ENCODE peak calls at places on chromosomes 7 and 10, in seven cellular contexts. One of them, this sample, is unnamed.

GRCh38 chr7:126801738-126802137 is 451.0 kb downstream of the GRM8 start:
- DNase-seq in spleen: no peak
- DNase-seq in BJ: no peak
- DNase-seq in astrocyte: no peak
- DNase-seq in GM23248: no peak
- DNase-seq in body of pancreas: no peak
- DNase-seq in CD4-positive, alpha-beta T cell: no peak
- DNase-seq in this sample: no peak

GRCh38 chr7:136874393-136875032 is 6.1 kb downstream of the CHRM2 start:
- DNase-seq in body of pancreas: no peak
- DNase-seq in astrocyte: peak; percentile 25
- DNase-seq in spleen: no peak
- DNase-seq in CD4-positive, alpha-beta T cell: no peak
- DNase-seq in BJ: no peak
- DNase-seq in GM23248: peak; percentile 42
- DNase-seq in this sample: no peak

GRCh38 chr10:71978476-71978875 is 14.3 kb downstream of the CHST3 start:
- DNase-seq in GM23248: no peak
- DNase-seq in spleen: peak; percentile 30
- DNase-seq in BJ: no peak
- DNase-seq in body of pancreas: peak; percentile 27
- DNase-seq in astrocyte: no peak
- DNase-seq in CD4-positive, alpha-beta T cell: no peak
- DNase-seq in this sample: no peak

GRCh38 chr10:15188629-15189028 is 20.1 kb upstream of the NMT2 start:
- DNase-seq in astrocyte: no peak
- DNase-seq in GM23248: no peak
- DNase-seq in spleen: no peak
- DNase-seq in BJ: no peak
- DNase-seq in CD4-positive, alpha-beta T cell: no peak
- DNase-seq in body of pancreas: no peak
- DNase-seq in this sample: no peak

GRCh38 chr10:5466451-5466996 is 32.8 kb downstream of the CALML5 start:
- DNase-seq in CD4-positive, alpha-beta T cell: no peak
- DNase-seq in spleen: no peak
- DNase-seq in astrocyte: peak; percentile 84
- DNase-seq in GM23248: peak; percentile 61
- DNase-seq in BJ: peak; percentile 65
- DNase-seq in body of pancreas: peak; percentile 93
- DNase-seq in this sample: no peak

GRCh38 chr10:47354162-47354561 is 6.0 kb downstream of the RBP3 start:
- DNase-seq in GM23248: peak; percentile 15
- DNase-seq in spleen: no peak
- DNase-seq in body of pancreas: no peak
- DNase-seq in BJ: no peak
- DNase-seq in astrocyte: no peak
- DNase-seq in CD4-positive, alpha-beta T cell: no peak
- DNase-seq in this sample: no peak

GRCh38 chr7:143048827-143049226 is 3.3 kb upstream of the OR6V1 start:
- DNase-seq in GM23248: peak; percentile 33
- DNase-seq in astrocyte: no peak
- DNase-seq in BJ: no peak
- DNase-seq in body of pancreas: no peak
- DNase-seq in CD4-positive, alpha-beta T cell: no peak
- DNase-seq in spleen: no peak
- DNase-seq in this sample: no peak

GRCh38 chr7:127588697-127589482 is 679 bp downstream of the ARF5 start:
- DNase-seq in GM23248: peak; percentile 66
- DNase-seq in BJ: no peak
- DNase-seq in body of pancreas: peak; percentile 87
- DNase-seq in spleen: no peak
- DNase-seq in astrocyte: peak; percentile 20
- DNase-seq in CD4-positive, alpha-beta T cell: peak; percentile 13
- DNase-seq in this sample: peak; percentile 39

GRCh38 chr7:102451371-102452054 is 13.2 kb downstream of the ALKBH4 start:
- DNase-seq in CD4-positive, alpha-beta T cell: no peak
- DNase-seq in BJ: no peak
- DNase-seq in spleen: no peak
- DNase-seq in body of pancreas: no peak
- DNase-seq in astrocyte: no peak
- DNase-seq in GM23248: peak; percentile 33
- DNase-seq in this sample: no peak

GRCh38 chr7:120827719-120828118 is 30.2 kb downstream of the TSPAN12 start:
- DNase-seq in CD4-positive, alpha-beta T cell: no peak
- DNase-seq in GM23248: no peak
- DNase-seq in astrocyte: no peak
- DNase-seq in body of pancreas: no peak
- DNase-seq in spleen: no peak
- DNase-seq in BJ: no peak
- DNase-seq in this sample: no peak

GRCh38 chr10:114174462-114175190 is 623 bp upstream of the CCDC186 start:
- DNase-seq in body of pancreas: peak; percentile 73
- DNase-seq in spleen: peak; percentile 88
- DNase-seq in GM23248: peak; percentile 75
- DNase-seq in CD4-positive, alpha-beta T cell: no peak
- DNase-seq in astrocyte: peak; percentile 9
- DNase-seq in BJ: no peak
- DNase-seq in this sample: peak; percentile 67

DNA sequence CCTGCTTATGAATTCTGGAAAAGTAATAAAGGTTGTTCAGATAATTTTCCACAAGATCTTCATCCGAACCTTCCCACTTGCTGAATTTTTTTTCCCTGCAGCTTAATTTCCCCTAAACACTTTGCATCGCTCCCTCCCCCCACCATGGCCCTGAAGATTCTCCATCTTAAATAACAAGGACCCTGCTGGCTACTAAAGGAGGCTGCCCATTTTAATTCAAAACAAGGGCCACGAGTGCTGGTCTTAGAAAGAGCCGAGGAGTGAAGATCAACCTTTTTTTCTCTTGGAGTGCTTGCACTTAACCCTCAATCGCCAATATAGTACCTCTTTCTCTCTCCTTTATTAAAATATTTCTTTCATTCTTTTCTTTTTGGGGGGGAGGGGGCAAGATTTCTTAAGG is 9.2 kb upstream of the SP8 start:
- DNase-seq in body of pancreas: no peak
- DNase-seq in BJ: no peak
- DNase-seq in GM23248: no peak
- DNase-seq in spleen: no peak
- DNase-seq in astrocyte: no peak
- DNase-seq in CD4-positive, alpha-beta T cell: no peak
- DNase-seq in this sample: no peak
- H3K27me3 ChIP-seq in body of pancreas: no peaks in the 10 kb centered on the region
- H3K27me3 ChIP-seq in BJ: peaks cover 43% of the 10 kb centered on the region
- H3K27me3 ChIP-seq in GM23248: peaks cover 91% of the 10 kb centered on the region
- H3K27me3 ChIP-seq in spleen: peaks cover 84% of the 10 kb centered on the region
- H3K27me3 ChIP-seq in astrocyte: peaks cover 76% of the 10 kb centered on the region
- H3K27me3 ChIP-seq in CD4-positive, alpha-beta T cell: peaks cover 96% of the 10 kb centered on the region
- H3K27me3 ChIP-seq in this sample: peaks cover 8% of the 10 kb centered on the region

GRCh38 chr10:133231946-133232574 is 2.0 kb downstream of the UTF1 start:
- DNase-seq in spleen: no peak
- DNase-seq in GM23248: no peak
- DNase-seq in BJ: no peak
- DNase-seq in body of pancreas: no peak
- DNase-seq in CD4-positive, alpha-beta T cell: no peak
- DNase-seq in astrocyte: no peak
- DNase-seq in this sample: no peak

GRCh38 chr10:133230023-133230319 is at the start of gene UTF1:
- DNase-seq in astrocyte: no peak
- DNase-seq in spleen: no peak
- DNase-seq in GM23248: no peak
- DNase-seq in CD4-positive, alpha-beta T cell: no peak
- DNase-seq in body of pancreas: no peak
- DNase-seq in BJ: no peak
- DNase-seq in this sample: no peak

GRCh38 chr10:133229265-133230022 is 573 bp upstream of the UTF1 start:
- DNase-seq in BJ: no peak
- DNase-seq in spleen: no peak
- DNase-seq in CD4-positive, alpha-beta T cell: no peak
- DNase-seq in GM23248: peak; percentile 19
- DNase-seq in astrocyte: no peak
- DNase-seq in body of pancreas: no peak
- DNase-seq in this sample: no peak

GRCh38 chr10:133230387-133231195 is 574 bp downstream of the UTF1 start:
- DNase-seq in spleen: peak; percentile 89
- DNase-seq in GM23248: no peak
- DNase-seq in body of pancreas: peak; percentile 20
- DNase-seq in BJ: no peak
- DNase-seq in CD4-positive, alpha-beta T cell: no peak
- DNase-seq in astrocyte: no peak
- DNase-seq in this sample: no peak

DNA sequence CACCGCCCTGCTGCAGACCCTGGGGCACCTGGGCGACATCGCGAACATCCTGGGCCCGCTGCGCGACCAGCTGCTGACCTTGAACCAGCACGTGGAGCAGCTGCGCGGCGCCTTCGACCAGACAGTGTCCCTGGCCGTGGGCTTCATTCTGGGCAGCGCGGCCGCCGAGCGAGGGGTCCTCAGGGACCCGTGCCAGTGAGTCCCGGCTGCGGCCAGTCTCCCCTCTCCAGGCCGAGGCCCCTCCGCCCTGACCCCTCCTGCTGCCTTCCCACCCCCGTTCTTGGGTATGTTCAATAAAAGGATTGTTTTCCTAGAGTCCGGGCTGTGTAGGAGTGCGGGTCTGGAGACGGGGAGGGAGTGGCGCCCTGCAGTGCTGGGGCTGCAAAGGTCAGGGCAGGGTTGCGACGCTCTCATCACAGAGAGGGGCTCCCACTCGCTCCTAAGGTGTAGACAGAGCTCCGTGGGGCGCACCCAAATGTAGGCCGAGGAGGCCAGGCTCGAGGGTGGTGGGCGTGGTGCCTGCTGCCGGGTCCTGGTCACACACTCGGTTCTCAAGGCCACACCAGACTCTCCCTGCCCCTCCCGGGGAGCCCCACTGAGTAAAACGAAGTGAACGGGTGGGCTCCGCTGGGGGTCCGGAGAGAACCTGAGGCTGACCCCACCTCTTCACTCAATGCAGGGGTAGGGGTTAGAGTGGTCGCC is 1.4 kb downstream of the UTF1 start:
- DNase-seq in BJ: no peak
- DNase-seq in spleen: no peak
- DNase-seq in CD4-positive, alpha-beta T cell: no peak
- DNase-seq in body of pancreas: no peak
- DNase-seq in GM23248: no peak
- DNase-seq in astrocyte: no peak
- DNase-seq in this sample: no peak
- H3K27me3 ChIP-seq in BJ: peaks cover 28% of the 10 kb centered on the region
- H3K27me3 ChIP-seq in spleen: peaks cover 69% of the 10 kb centered on the region
- H3K27me3 ChIP-seq in CD4-positive, alpha-beta T cell: peaks cover 42% of the 10 kb centered on the region
- H3K27me3 ChIP-seq in body of pancreas: no peaks in the 10 kb centered on the region
- H3K27me3 ChIP-seq in GM23248: peaks cover 62% of the 10 kb centered on the region
- H3K27me3 ChIP-seq in astrocyte: peaks cover 48% of the 10 kb centered on the region
- H3K27me3 ChIP-seq in this sample: peaks cover 6% of the 10 kb centered on the region

GRCh38 chr10:64873088-64873487 is 1351.9 kb downstream of the REEP3 start:
- DNase-seq in body of pancreas: no peak
- DNase-seq in CD4-positive, alpha-beta T cell: no peak
- DNase-seq in spleen: no peak
- DNase-seq in BJ: no peak
- DNase-seq in astrocyte: no peak
- DNase-seq in GM23248: no peak
- DNase-seq in this sample: no peak

GRCh38 chr10:64863836-64864235 is 1342.6 kb downstream of the REEP3 start:
- DNase-seq in CD4-positive, alpha-beta T cell: no peak
- DNase-seq in spleen: no peak
- DNase-seq in astrocyte: no peak
- DNase-seq in body of pancreas: no peak
- DNase-seq in GM23248: no peak
- DNase-seq in BJ: no peak
- DNase-seq in this sample: no peak

DNA sequence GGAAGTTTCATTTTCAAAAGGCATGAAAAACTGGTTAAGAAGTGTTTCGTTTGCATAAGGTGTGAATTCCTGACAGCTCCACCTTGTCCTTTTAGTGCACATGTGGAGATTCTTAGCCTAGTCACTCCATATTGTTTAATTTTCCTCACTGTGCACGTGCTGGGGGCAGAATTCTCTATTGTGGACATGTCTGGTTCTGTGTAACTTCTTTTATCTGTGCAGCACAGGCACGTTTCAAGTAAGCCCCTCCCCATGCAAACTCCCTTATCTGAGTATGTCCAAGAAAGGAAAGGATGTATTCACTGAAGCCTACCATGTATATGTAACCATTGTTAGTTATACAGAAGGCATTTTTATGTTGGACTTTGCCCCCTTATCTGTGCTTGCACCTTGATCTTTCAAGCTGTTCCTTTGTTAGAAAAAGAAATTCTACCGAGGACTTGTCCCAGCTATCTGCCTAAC is 1346.3 kb downstream of the REEP3 start:
- DNase-seq in BJ: no peak
- DNase-seq in body of pancreas: no peak
- DNase-seq in astrocyte: no peak
- DNase-seq in CD4-positive, alpha-beta T cell: no peak
- DNase-seq in GM23248: no peak
- DNase-seq in spleen: no peak
- DNase-seq in this sample: no peak
- H3K27me3 ChIP-seq in BJ: no peaks in the 10 kb centered on the region
- H3K27me3 ChIP-seq in body of pancreas: no peaks in the 10 kb centered on the region
- H3K27me3 ChIP-seq in astrocyte: no peaks in the 10 kb centered on the region
- H3K27me3 ChIP-seq in CD4-positive, alpha-beta T cell: no peaks in the 10 kb centered on the region
- H3K27me3 ChIP-seq in GM23248: no peaks in the 10 kb centered on the region
- H3K27me3 ChIP-seq in spleen: no peaks in the 10 kb centered on the region
- H3K27me3 ChIP-seq in this sample: no peaks in the 10 kb centered on the region

GRCh38 chr10:117509573-117509972 is 33.0 kb upstream of the EMX2 start:
- DNase-seq in spleen: no peak
- DNase-seq in CD4-positive, alpha-beta T cell: no peak
- DNase-seq in GM23248: no peak
- DNase-seq in body of pancreas: no peak
- DNase-seq in BJ: no peak
- DNase-seq in astrocyte: no peak
- DNase-seq in this sample: no peak

GRCh38 chr10:117514971-117515370 is 27.6 kb upstream of the EMX2 start:
- DNase-seq in body of pancreas: no peak
- DNase-seq in spleen: no peak
- DNase-seq in CD4-positive, alpha-beta T cell: no peak
- DNase-seq in BJ: no peak
- DNase-seq in GM23248: no peak
- DNase-seq in astrocyte: no peak
- DNase-seq in this sample: no peak

DNA sequence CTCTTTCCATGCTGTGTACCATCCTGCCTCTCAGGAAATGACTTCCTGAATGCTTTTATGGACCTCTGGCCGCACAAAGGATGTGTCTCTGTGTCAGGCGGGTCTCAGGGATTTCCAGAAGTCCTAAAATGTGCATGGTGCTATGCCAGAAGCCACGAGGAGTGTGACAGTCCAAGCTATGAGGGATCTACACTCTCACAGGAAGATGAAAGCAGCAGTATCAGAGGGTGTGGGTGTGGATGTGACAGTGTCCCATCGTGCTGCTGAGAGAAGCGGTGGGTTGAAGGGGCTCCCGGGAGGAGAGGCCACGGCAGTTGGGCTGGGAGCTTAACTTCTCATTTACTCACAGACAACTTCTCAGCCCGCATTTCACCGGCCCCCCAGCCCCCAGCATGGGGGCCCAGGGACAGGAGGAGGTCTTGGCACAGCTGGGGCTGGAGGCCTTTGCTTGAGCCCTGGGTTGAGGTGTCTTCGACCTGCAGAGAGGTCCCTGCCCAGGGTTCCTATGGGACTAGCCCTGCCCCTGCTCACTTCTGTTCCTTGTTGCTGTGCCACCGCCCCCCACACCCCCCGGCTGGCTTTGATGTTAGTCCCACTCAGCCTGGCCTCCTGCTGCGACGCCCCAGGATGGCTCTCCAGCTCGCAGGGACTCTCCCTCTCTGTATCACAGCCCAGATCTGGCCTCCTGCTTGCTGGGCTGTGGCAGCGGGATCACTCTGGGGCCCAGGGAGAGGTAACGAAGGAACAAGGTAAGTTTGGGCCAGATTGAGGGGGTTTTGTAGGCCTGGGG is 30.8 kb upstream of the EMX2 start:
- DNase-seq in GM23248: no peak
- DNase-seq in CD4-positive, alpha-beta T cell: no peak
- DNase-seq in BJ: no peak
- DNase-seq in spleen: no peak
- DNase-seq in body of pancreas: no peak
- DNase-seq in astrocyte: no peak
- DNase-seq in this sample: no peak
- H3K27me3 ChIP-seq in GM23248: no peaks in the 10 kb centered on the region
- H3K27me3 ChIP-seq in CD4-positive, alpha-beta T cell: peaks cover 16% of the 10 kb centered on the region
- H3K27me3 ChIP-seq in BJ: peaks cover 1% of the 10 kb centered on the region
- H3K27me3 ChIP-seq in spleen: peaks cover 8% of the 10 kb centered on the region
- H3K27me3 ChIP-seq in body of pancreas: no peaks in the 10 kb centered on the region
- H3K27me3 ChIP-seq in astrocyte: no peaks in the 10 kb centered on the region
- H3K27me3 ChIP-seq in this sample: no peaks in the 10 kb centered on the region